ENCODE peak calls at places on chromosomes 1 and 21, in five cellular contexts. One of them, this sample, is unnamed. For H3K4me1, the result is how much of the 10 kb centered on the place peaks cover.

GRCh38 chr1:172399369-172400072 is 21.0 kb upstream of the C1orf105 start:
- DNase-seq in aorta: no peak
- DNase-seq in tibial nerve: peak
- DNase-seq in heart right ventricle: no peak
- DNase-seq in transverse colon: peak
- DNase-seq in this sample: no peak

GRCh38 chr1:223403184-223403815 is 10.1 kb downstream of the CCDC185 start:
- DNase-seq in aorta: no peak
- DNase-seq in tibial nerve: no peak
- DNase-seq in heart right ventricle: no peak
- DNase-seq in transverse colon: no peak
- DNase-seq in this sample: no peak

GRCh38 chr1:154641534-154641933 is 33.5 kb upstream of the ADAR start:
- DNase-seq in aorta: no peak
- DNase-seq in tibial nerve: no peak
- DNase-seq in heart right ventricle: no peak
- DNase-seq in transverse colon: no peak
- DNase-seq in this sample: no peak

GRCh38 chr1:220363196-220363831 is 91.1 kb upstream of the RAB3GAP2 start:
- DNase-seq in aorta: no peak
- DNase-seq in tibial nerve: no peak
- DNase-seq in heart right ventricle: no peak
- DNase-seq in transverse colon: no peak
- DNase-seq in this sample: no peak

GRCh38 chr1:174686213-174686612 is 238.4 kb downstream of the GPR52 start:
- DNase-seq in aorta: no peak
- DNase-seq in tibial nerve: no peak
- DNase-seq in heart right ventricle: no peak
- DNase-seq in transverse colon: no peak
- DNase-seq in this sample: no peak

GRCh38 chr1:233261615-233262168 is 33.8 kb downstream of the PCNX2 start:
- DNase-seq in aorta: no peak
- DNase-seq in tibial nerve: no peak
- DNase-seq in heart right ventricle: no peak
- DNase-seq in transverse colon: no peak
- DNase-seq in this sample: no peak

GRCh38 chr1:40708750-40709099 is 17.2 kb downstream of the NFYC start:
- DNase-seq in aorta: no peak
- DNase-seq in tibial nerve: no peak
- DNase-seq in heart right ventricle: no peak
- DNase-seq in transverse colon: no peak
- DNase-seq in this sample: no peak

GRCh38 chr1:153260980-153261792 is 1.7 kb downstream of the LORICRIN start:
- DNase-seq in aorta: peak
- DNase-seq in tibial nerve: no peak
- DNase-seq in heart right ventricle: peak
- DNase-seq in transverse colon: no peak
- DNase-seq in this sample: peak

GRCh38 chr1:151612506-151613274 is 840 bp downstream of the SNX27 start:
- DNase-seq in aorta: peak
- DNase-seq in tibial nerve: peak
- DNase-seq in heart right ventricle: peak
- DNase-seq in transverse colon: peak
- DNase-seq in this sample: peak

GRCh38 chr1:196866974-196867373 is 20.9 kb upstream of the CFHR4 start:
- DNase-seq in aorta: no peak
- DNase-seq in tibial nerve: no peak
- DNase-seq in heart right ventricle: no peak
- DNase-seq in transverse colon: no peak
- DNase-seq in this sample: peak

GRCh38 chr1:2548068-2548589 is 8.0 kb upstream of the TNFRSF14 start:
- DNase-seq in aorta: peak
- DNase-seq in tibial nerve: peak
- DNase-seq in heart right ventricle: peak
- DNase-seq in transverse colon: peak
- DNase-seq in this sample: peak

GRCh38 chr1:30101016-30101415 is 622.4 kb downstream of the MATN1 start:
- DNase-seq in aorta: no peak
- DNase-seq in tibial nerve: no peak
- DNase-seq in heart right ventricle: no peak
- DNase-seq in transverse colon: no peak
- DNase-seq in this sample: no peak

GRCh38 chr1:206587904-206588303 is 24.4 kb downstream of the EIF2D start:
- DNase-seq in aorta: no peak
- DNase-seq in tibial nerve: no peak
- DNase-seq in heart right ventricle: no peak
- DNase-seq in transverse colon: no peak
- DNase-seq in this sample: no peak

GRCh38 chr1:189673223-189673622 is 804.4 kb downstream of the BRINP3 start:
- DNase-seq in aorta: no peak
- DNase-seq in tibial nerve: no peak
- DNase-seq in heart right ventricle: no peak
- DNase-seq in transverse colon: no peak
- DNase-seq in this sample: no peak

GRCh38 chr1:115136106-115136505 is 46.8 kb upstream of the TSPAN2 start:
- DNase-seq in aorta: no peak
- DNase-seq in tibial nerve: no peak
- DNase-seq in heart right ventricle: no peak
- DNase-seq in transverse colon: no peak
- DNase-seq in this sample: no peak

GRCh38 chr1:248152056-248152827 is 7.3 kb downstream of the OR2M5 start:
- DNase-seq in aorta: no peak
- DNase-seq in tibial nerve: no peak
- DNase-seq in heart right ventricle: no peak
- DNase-seq in transverse colon: no peak
- DNase-seq in this sample: no peak

GRCh38 chr1:241250465-241250864 is 106.5 kb downstream of the RGS7 start:
- DNase-seq in aorta: no peak
- DNase-seq in tibial nerve: no peak
- DNase-seq in heart right ventricle: no peak
- DNase-seq in transverse colon: no peak
- DNase-seq in this sample: no peak

GRCh38 chr1:99266731-99267130 is 2.4 kb downstream of the PLPPR4 start:
- DNase-seq in aorta: no peak
- DNase-seq in tibial nerve: no peak
- DNase-seq in heart right ventricle: no peak
- DNase-seq in transverse colon: no peak
- DNase-seq in this sample: no peak

GRCh38 chr1:5514519-5515183 is 477.6 kb downstream of the NPHP4 start:
- DNase-seq in aorta: peak
- DNase-seq in tibial nerve: peak
- DNase-seq in heart right ventricle: peak
- DNase-seq in transverse colon: peak
- DNase-seq in this sample: peak

GRCh38 chr1:223473576-223474344 is 80.5 kb downstream of the CCDC185 start:
- DNase-seq in aorta: no peak
- DNase-seq in tibial nerve: no peak
- DNase-seq in heart right ventricle: no peak
- DNase-seq in transverse colon: no peak
- DNase-seq in this sample: no peak

GRCh38 chr1:232629250-232630046 is 485 bp downstream of the SIPA1L2 start:
- DNase-seq in aorta: peak
- DNase-seq in tibial nerve: no peak
- DNase-seq in heart right ventricle: peak
- DNase-seq in transverse colon: peak
- DNase-seq in this sample: peak

GRCh38 chr1:70767377-70767776 is 280.2 kb downstream of the PTGER3 start:
- DNase-seq in aorta: no peak
- DNase-seq in tibial nerve: no peak
- DNase-seq in heart right ventricle: no peak
- DNase-seq in transverse colon: no peak
- DNase-seq in this sample: no peak

GRCh38 chr1:99370476-99370875 is 106.2 kb downstream of the PLPPR4 start:
- DNase-seq in aorta: no peak
- DNase-seq in tibial nerve: no peak
- DNase-seq in heart right ventricle: no peak
- DNase-seq in transverse colon: no peak
- DNase-seq in this sample: no peak

GRCh38 chr1:26169201-26169600 is 438 bp upstream of the C1orf232 start:
- DNase-seq in aorta: no peak
- DNase-seq in tibial nerve: no peak
- DNase-seq in heart right ventricle: no peak
- DNase-seq in transverse colon: no peak
- DNase-seq in this sample: no peak

GRCh38 chr1:154154534-154155181 is at the start of gene NUP210L:
- DNase-seq in aorta: peak
- DNase-seq in tibial nerve: peak
- DNase-seq in heart right ventricle: peak
- DNase-seq in transverse colon: peak
- DNase-seq in this sample: peak

GRCh38 chr21:43718872-43719747 is at the start of gene PDXK:
- DNase-seq in aorta: peak
- DNase-seq in tibial nerve: peak
- DNase-seq in heart right ventricle: peak
- DNase-seq in transverse colon: peak
- DNase-seq in this sample: peak

GRCh38 chr21:43716376-43717165 is 2.4 kb upstream of the PDXK start:
- DNase-seq in aorta: peak
- DNase-seq in tibial nerve: no peak
- DNase-seq in heart right ventricle: no peak
- DNase-seq in transverse colon: peak
- DNase-seq in this sample: no peak

GRCh38 chr21:43719748-43720538 is 1.0 kb downstream of the PDXK start:
- DNase-seq in aorta: peak
- DNase-seq in tibial nerve: no peak
- DNase-seq in heart right ventricle: no peak
- DNase-seq in transverse colon: no peak
- DNase-seq in this sample: peak

GRCh38 chr21:43717166-43717853 is 1.6 kb upstream of the PDXK start:
- DNase-seq in aorta: no peak
- DNase-seq in tibial nerve: no peak
- DNase-seq in heart right ventricle: no peak
- DNase-seq in transverse colon: no peak
- DNase-seq in this sample: peak

GRCh38 chr21:43717967-43718871 is 710 bp upstream of the PDXK start:
- DNase-seq in aorta: peak
- DNase-seq in tibial nerve: no peak
- DNase-seq in heart right ventricle: no peak
- DNase-seq in transverse colon: no peak
- DNase-seq in this sample: no peak
- H3K27ac ChIP-seq in aorta: no peak
- H3K27ac ChIP-seq in tibial nerve: no peak
- H3K27ac ChIP-seq in heart right ventricle: peak
- H3K27ac ChIP-seq in transverse colon: peak
- H3K27ac ChIP-seq in this sample: peak

DNA sequence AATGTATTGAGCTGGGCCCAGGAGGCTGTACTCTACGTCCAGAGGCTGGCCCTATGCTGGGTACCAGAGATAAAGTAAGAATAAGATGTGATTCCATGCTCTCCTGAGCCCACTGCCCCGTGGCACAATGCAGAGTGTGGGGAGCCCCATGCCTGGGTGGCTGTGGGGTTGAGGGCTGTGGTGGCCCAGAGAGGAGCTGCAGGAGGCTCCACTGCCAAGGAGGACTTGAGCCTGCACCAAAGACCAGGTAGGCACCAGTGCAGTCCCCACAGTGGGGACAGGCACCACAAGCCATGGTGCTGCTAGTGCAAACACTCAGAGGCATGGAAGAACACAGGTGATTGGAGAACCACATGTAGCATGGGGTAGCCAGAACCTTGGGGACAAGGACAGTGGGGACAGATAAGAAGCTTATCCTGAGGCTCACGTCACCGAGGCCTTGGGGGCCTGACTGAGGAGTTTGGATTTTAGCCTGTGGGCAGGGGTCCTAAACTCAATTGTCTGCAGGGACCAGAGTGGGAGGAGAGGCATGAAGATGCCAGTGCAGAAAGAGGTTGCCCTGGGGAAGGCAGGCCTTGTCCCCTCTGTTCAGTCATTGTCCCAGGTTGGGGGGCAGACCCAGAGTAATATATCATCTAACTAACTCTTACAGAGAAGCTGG is 21.9 kb upstream of the EPS8L3 start:
- DNase-seq in aorta: peak
- DNase-seq in tibial nerve: no peak
- DNase-seq in heart right ventricle: peak
- DNase-seq in transverse colon: peak
- DNase-seq in this sample: peak
- H3K4me1 ChIP-seq in aorta: under half
- H3K4me1 ChIP-seq in tibial nerve: under half
- H3K4me1 ChIP-seq in heart right ventricle: under half
- H3K4me1 ChIP-seq in transverse colon: under half
- H3K4me1 ChIP-seq in this sample: under half

GRCh38 chr1:64952055-64952699 is 14.2 kb downstream of the JAK1 start:
- DNase-seq in aorta: no peak
- DNase-seq in tibial nerve: no peak
- DNase-seq in heart right ventricle: no peak
- DNase-seq in transverse colon: no peak
- DNase-seq in this sample: no peak

GRCh38 chr1:64950284-64950809 is 16.0 kb downstream of the JAK1 start:
- DNase-seq in aorta: no peak
- DNase-seq in tibial nerve: no peak
- DNase-seq in heart right ventricle: no peak
- DNase-seq in transverse colon: no peak
- DNase-seq in this sample: no peak

GRCh38 chr1:64953241-64953640 is 13.1 kb downstream of the JAK1 start:
- DNase-seq in aorta: no peak
- DNase-seq in tibial nerve: no peak
- DNase-seq in heart right ventricle: no peak
- DNase-seq in transverse colon: peak
- DNase-seq in this sample: no peak

GRCh38 chr1:64948216-64948615 is 18.1 kb downstream of the JAK1 start:
- DNase-seq in aorta: no peak
- DNase-seq in tibial nerve: no peak
- DNase-seq in heart right ventricle: no peak
- DNase-seq in transverse colon: no peak
- DNase-seq in this sample: no peak

GRCh38 chr1:64948905-64949833 is 17.2 kb downstream of the JAK1 start:
- DNase-seq in aorta: no peak
- DNase-seq in tibial nerve: no peak
- DNase-seq in heart right ventricle: no peak
- DNase-seq in transverse colon: no peak
- DNase-seq in this sample: no peak
- H3K27ac ChIP-seq in aorta: no peak
- H3K27ac ChIP-seq in tibial nerve: no peak
- H3K27ac ChIP-seq in heart right ventricle: no peak
- H3K27ac ChIP-seq in transverse colon: no peak
- H3K27ac ChIP-seq in this sample: peak

GRCh38 chr1:231337043-231337471 is 595 bp downstream of the EXOC8 start:
- DNase-seq in aorta: peak
- DNase-seq in tibial nerve: no peak
- DNase-seq in heart right ventricle: peak
- DNase-seq in transverse colon: no peak
- DNase-seq in this sample: peak
- H3K4me1 ChIP-seq in aorta: under half
- H3K4me1 ChIP-seq in tibial nerve: under half
- H3K4me1 ChIP-seq in heart right ventricle: half or more
- H3K4me1 ChIP-seq in transverse colon: under half
- H3K4me1 ChIP-seq in this sample: half or more